ENCODE peak calls at places on chromosome 16, in four cellular contexts. N, L, W and J are unnamed samples.

GRCh38 chr16:87784812-87785211 is 19.0 kb upstream of the KLHDC4 start:
- DNase-seq in L (no peak), W (no peak), N (peak), J (no peak)

GRCh38 chr16:14434860-14435259 is 195.2 kb downstream of the PARN start:
- DNase-seq in N (no peak), L (no peak), W (no peak), J (no peak)

GRCh38 chr16:2969545-2970521 is 685 bp downstream of the PAQR4 start:
- DNase-seq in W (peak), N (peak), L (no peak), J (peak)

GRCh38 chr16:68961778-68962402 is 118.6 kb downstream of the TANGO6 start:
- DNase-seq in N (peak), L (no peak), W (no peak), J (no peak)

GRCh38 chr16:85667261-85667660 is 21.5 kb downstream of the GINS2 start:
- DNase-seq in N (no peak), L (no peak), W (no peak), J (no peak)

GRCh38 chr16:11355862-11356261 is 10.6 kb downstream of the RMI2 start:
- DNase-seq in L (no peak), N (no peak), W (no peak), J (no peak)

GRCh38 chr16:824601-825000 is 24.1 kb upstream of the GNG13 start:
- DNase-seq in L (no peak), W (no peak), N (no peak), J (no peak)

GRCh38 chr16:84294196-84295142 is at the start of gene WFDC1:
- DNase-seq in N (peak), W (no peak), L (no peak), J (no peak)

GRCh38 chr16:81551821-81552304 is 107.3 kb downstream of the CMIP start:
- DNase-seq in N (peak), W (no peak), L (no peak), J (no peak)

GRCh38 chr16:76052725-76053124 is 224.5 kb upstream of the CNTNAP4 start:
- DNase-seq in L (no peak), N (no peak), W (no peak), J (no peak)

GRCh38 chr16:68592466-68593337 is 52.4 kb upstream of the CDH3 start:
- DNase-seq in L (no peak), N (peak), W (no peak), J (peak)

GRCh38 chr16:81996664-81997529 is 14.4 kb downstream of the SDR42E1 start:
- DNase-seq in L (no peak), N (peak), W (no peak), J (no peak)

GRCh38 chr16:68079616-68080344 is 5.4 kb upstream of the NFATC3 start:
- DNase-seq in W (peak), L (no peak), N (peak), J (peak)

GRCh38 chr16:21260870-21261791 is 17.0 kb downstream of the CRYM start:
- DNase-seq in L (peak), W (no peak), N (peak), J (no peak)

GRCh38 chr16:55478827-55479559 is at the start of gene MMP2:
- DNase-seq in L (no peak), N (peak), W (no peak), J (no peak)

GRCh38 chr16:68356249-68356918 is 45.6 kb downstream of the PRMT7 start:
- DNase-seq in L (no peak), N (no peak), W (peak), J (peak)

GRCh38 chr16:15482068-15482747 is 47.8 kb downstream of the BMERB1 start:
- DNase-seq in W (no peak), L (peak), N (peak), J (no peak)

GRCh38 chr16:19429271-19429670 is 11.6 kb downstream of the TMC5 start:
- DNase-seq in W (no peak), L (no peak), N (no peak), J (no peak)

GRCh38 chr16:1108299-1109252 is 12.5 kb upstream of the C1QTNF8 start:
- DNase-seq in W (no peak), L (peak), N (peak), J (no peak)

GRCh38 chr16:30581462-30581861 is 4.0 kb downstream of the ZNF785 start:
- DNase-seq in N (no peak), W (no peak), L (no peak), J (no peak)

GRCh38 chr16:56409195-56409594 is 16.1 kb downstream of the AMFR start:
- DNase-seq in L (no peak), N (peak), W (no peak), J (no peak)

GRCh38 chr16:11232852-11233726 is 22.9 kb downstream of the SOCS1 start:
- DNase-seq in W (peak), L (no peak), N (no peak), J (peak)

GRCh38 chr16:35182943-35183550 is 1723.6 kb downstream of the TP53TG3F start:
- DNase-seq in L (no peak), W (no peak), N (no peak), J (no peak)

GRCh38 chr16:86994651-86995171 is 322.5 kb downstream of the C16orf95 start:
- DNase-seq in N (peak), W (no peak), L (peak), J (no peak)

GRCh38 chr16:14303182-14303618 is 232.1 kb downstream of the MRTFB start:
- DNase-seq in W (no peak), N (peak), L (no peak), J (no peak)

GRCh38 chr16:85621698-85622433 is 8.7 kb downstream of the GSE1 start:
- DNase-seq in L (no peak), N (no peak), W (no peak), J (no peak)

GRCh38 chr16:89759742-89760366 is 38.5 kb downstream of the ZNF276 start:
- DNase-seq in W (no peak), N (no peak), L (no peak), J (no peak)

GRCh38 chr16:80174416-80174815 is 366.4 kb upstream of the DYNLRB2 start:
- DNase-seq in L (peak), N (peak), W (no peak), J (no peak)

GRCh38 chr16:11672206-11673090 is 4.2 kb downstream of the SNN start:
- DNase-seq in W (peak), N (no peak), L (no peak), J (no peak)

DNA sequence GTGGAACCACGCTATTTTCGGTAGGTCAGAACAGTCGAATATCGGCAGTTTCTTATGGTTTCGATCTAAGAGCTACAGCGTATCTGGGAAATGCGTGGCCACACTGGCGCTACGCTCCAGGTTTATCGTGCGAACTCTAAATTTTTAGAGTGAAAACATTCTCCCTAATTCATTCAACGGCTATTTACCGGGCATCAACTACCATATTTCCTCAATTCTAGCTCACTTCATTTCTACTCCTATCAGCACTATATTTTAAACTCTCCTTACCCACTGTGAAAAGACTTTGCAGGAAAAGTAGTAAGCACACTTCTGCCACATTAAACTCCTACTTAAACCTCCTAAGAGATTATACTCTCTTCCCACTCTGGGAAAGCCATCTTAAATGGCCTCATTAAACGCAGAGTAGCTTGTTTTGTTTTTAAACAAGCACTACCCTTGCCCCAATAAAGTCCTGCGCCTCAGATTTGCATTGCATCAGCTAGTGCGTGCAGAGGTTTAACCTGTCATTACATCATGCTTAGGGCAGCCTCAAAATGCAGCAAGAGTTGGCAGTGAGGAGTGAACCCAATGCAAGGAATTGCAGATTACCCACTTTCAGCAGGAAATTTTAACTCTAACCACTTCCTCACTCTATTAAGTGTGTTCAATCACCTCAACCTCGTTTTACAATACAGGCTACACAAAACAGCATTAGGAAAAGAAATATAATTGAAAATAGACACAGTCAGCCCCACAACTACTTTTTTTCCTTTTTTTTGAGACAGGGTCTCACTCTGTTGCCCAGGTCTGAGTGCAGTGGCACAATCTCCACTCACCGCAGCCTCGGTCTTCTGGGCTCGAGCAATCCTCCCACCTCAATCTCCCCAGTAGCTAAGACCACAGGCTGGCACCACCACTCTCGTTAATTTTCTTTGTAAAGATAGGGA is 18.8 kb downstream of the SIAH1 start:
- DNase-seq in N (peak), W (peak), L (peak), J (peak)
- TF ChIP-seq CTCF in N (no peak), W (no peak), L (no peak), J (no peak)

GRCh38 chr16:49763826-49764225 is 92.1 kb downstream of the ZNF423 start:
- DNase-seq in N (peak), L (no peak), W (no peak), J (no peak)
- TF ChIP-seq CTCF in N (no peak), L (no peak), W (no peak), J (no peak)

GRCh38 chr16:77373726-77374125 is 61.1 kb downstream of the ADAMTS18 start:
- DNase-seq in W (no peak), L (no peak), N (no peak), J (no peak)
- TF ChIP-seq CTCF in W (no peak), L (no peak), N (no peak), J (no peak)

DNA sequence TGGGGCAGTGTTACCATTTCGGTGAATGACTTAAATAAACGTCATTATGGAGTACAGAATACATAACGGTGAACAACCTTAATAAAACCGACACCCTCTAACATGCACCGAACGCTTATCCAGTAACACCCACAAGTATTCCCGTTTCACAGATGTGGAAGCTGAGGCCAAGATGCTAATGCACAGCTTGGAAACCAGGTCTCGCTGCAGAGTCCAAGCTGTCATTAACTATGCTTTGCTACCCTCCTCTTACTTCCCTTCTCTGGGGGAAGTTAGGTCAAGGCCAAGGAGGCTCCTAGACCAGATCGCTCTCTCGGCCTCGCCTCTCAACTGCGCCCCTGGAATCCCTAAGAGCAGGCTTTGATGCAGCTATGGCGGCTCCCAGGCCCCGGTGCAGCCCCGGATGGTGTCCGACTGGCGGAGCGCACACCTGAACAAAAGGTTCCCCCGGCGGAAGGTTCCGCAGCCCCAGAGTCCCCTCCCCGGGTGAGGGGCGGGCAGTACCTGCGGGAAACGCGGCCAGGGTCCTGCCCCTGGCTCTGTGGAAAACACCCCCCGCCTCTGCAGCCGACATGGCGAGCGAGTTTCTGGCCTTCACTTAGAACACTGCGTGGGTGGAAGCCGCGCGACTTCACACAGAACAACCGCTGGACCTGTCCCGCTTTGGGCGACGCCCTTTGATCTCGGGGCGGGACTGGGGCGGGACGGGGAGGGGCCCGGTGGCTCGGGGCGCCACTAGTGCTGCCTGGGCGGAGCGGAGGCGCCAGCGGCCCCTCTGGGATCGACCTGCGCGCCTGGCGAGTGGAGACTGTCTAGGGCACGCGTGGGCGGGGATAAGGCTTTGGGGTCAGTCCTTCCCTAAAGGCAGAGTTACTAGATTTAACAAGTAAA is at the start of gene CPPED1:
- DNase-seq in W (peak), N (peak), L (peak), J (peak)
- TF ChIP-seq CTCF in W (no peak), N (no peak), L (no peak), J (no peak)

DNA sequence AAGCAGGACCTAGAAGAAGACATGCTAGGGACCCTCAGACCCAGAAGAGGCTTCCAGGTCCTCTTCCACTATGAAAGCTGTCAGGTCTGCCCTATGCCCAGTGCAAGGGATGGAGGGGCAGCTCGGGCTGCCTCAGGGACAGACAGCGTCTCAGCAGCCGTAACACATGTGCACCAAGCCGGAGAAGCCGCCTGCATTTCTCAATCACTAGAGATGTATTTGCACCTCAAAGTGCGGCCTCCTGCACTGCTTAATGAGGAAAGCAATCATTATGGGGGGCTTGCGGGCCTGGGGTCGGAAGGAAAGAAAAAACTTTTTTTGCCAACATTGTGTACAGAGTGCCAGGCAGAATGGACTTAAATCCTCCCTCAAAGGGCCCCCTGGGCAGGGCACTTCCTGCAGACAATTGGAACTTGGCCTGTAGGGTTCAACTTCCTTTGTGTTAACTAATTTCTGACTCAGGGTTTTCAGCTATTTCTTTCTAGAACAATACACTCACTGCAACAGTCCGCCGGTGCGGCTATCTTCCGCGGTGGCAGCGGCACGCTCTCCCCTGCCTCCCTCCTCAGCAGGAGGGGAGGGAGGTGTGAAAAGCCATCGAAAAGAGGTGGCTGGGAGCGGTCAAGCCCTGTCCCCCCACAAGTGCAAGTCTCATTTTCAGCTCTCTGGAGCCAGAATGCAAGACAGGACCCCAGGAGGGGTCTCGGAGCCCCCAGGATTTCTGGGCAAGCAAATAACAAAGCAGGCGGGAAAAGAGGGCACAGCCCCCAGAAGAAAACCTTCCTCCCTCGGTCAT is 101.2 kb downstream of the ZNF423 start:
- DNase-seq in N (peak), W (no peak), L (peak), J (no peak)
- TF ChIP-seq CTCF in N (no peak), W (no peak), L (no peak), J (no peak)